ENCODE peak calls at places on chromosomes 6 and 20, in ten cellular contexts. J is astrocyte; L is CD8-positive, alpha-beta T cell; Y is ascending aorta; D is HL-60; M is left ventricle myocardium inferior; T is fibroblast of the aortic adventitia; N is choroid plexus epithelial cell; W is psoas muscle; F is K562. R is an unnamed sample.

GRCh38 chr6:31708224-31708623 is 1.6 kb downstream of the LY6G6F start:
- DNase-seq in J (no peak), L (no peak), Y (no peak), D (no peak), M (no peak), T (no peak), N (no peak), W (no peak), F (no peak), R (no peak)

GRCh38 chr6:37451411-37452273 is 18.6 kb downstream of the CMTR1 start:
- DNase-seq in J (no peak), L (no peak), Y (no peak), D (no peak), M (no peak), T (peak; percentile 68), N (no peak), W (no peak), F (no peak), R (peak; percentile 13)

GRCh38 chr20:37986063-37986858 is 47.0 kb downstream of the TTI1 start:
- DNase-seq in J (no peak), L (no peak), Y (no peak), D (no peak), M (no peak), T (peak; percentile 39), N (no peak), W (no peak), F (no peak), R (no peak)

GRCh38 chr6:113596907-113597583 is 260.1 kb upstream of the MARCKS start:
- DNase-seq in J (peak; percentile 61), L (no peak), Y (no peak), D (peak; percentile 36), M (no peak), T (peak; percentile 46), N (peak; percentile 88), W (no peak), F (no peak), R (peak; percentile 82)

GRCh38 chr20:63009988-63010769 is 3.4 kb upstream of the BHLHE23 start:
- DNase-seq in J (peak; percentile 7), L (peak; percentile 74), Y (no peak), D (peak; percentile 4), M (no peak), T (peak; percentile 4), N (peak; percentile 11), W (no peak), F (peak; percentile 36), R (peak; percentile 16)

GRCh38 chr20:52601295-52601971 is 370.7 kb upstream of the TSHZ2 start:
- DNase-seq in J (no peak), L (no peak), Y (no peak), D (no peak), M (no peak), T (no peak), N (no peak), W (no peak), F (no peak), R (peak; percentile 88)

GRCh38 chr6:125939796-125940195 is 16.8 kb upstream of the HINT3 start:
- DNase-seq in J (no peak), L (no peak), Y (no peak), D (no peak), M (no peak), T (no peak), N (no peak), W (no peak), F (no peak), R (no peak)

GRCh38 chr20:38127011-38127621 is 38.0 kb downstream of the TGM2 start:
- DNase-seq in J (peak; percentile 89), L (no peak), Y (no peak), D (no peak), M (no peak), T (peak; percentile 82), N (peak; percentile 78), W (peak; percentile 58), F (peak; percentile 86), R (peak; percentile 71)

GRCh38 chr6:128005009-128005408 is 104.2 kb upstream of the THEMIS start:
- DNase-seq in J (peak; percentile 6), L (no peak), Y (no peak), D (no peak), M (no peak), T (peak; percentile 9), N (peak; percentile 39), W (no peak), F (no peak), R (peak; percentile 28)

GRCh38 chr20:626579-626978 is 16.5 kb upstream of the TCF15 start:
- DNase-seq in J (no peak), L (no peak), Y (no peak), D (no peak), M (no peak), T (no peak), N (no peak), W (no peak), F (no peak), R (no peak)

GRCh38 chr6:100712997-100713396 is 168.1 kb downstream of the ASCC3 start:
- DNase-seq in J (no peak), L (no peak), Y (no peak), D (no peak), M (no peak), T (no peak), N (no peak), W (no peak), F (no peak), R (no peak)

GRCh38 chr6:6332240-6332639 is 11.8 kb upstream of the F13A1 start:
- DNase-seq in J (no peak), L (no peak), Y (no peak), D (peak; percentile 69), M (no peak), T (no peak), N (no peak), W (no peak), F (no peak), R (no peak)

GRCh38 chr20:33914871-33915270 is 78.8 kb upstream of the RALY start:
- DNase-seq in J (peak; percentile 92), L (peak; percentile 63), Y (no peak), D (no peak), M (no peak), T (peak; percentile 45), N (peak; percentile 92), W (no peak), F (no peak), R (peak; percentile 56)

GRCh38 chr20:20448891-20449290 is 81.0 kb downstream of the INSM1 start:
- DNase-seq in J (no peak), L (no peak), Y (no peak), D (no peak), M (no peak), T (no peak), N (no peak), W (no peak), F (no peak), R (no peak)

GRCh38 chr20:50491926-50492634 is 18.1 kb upstream of the PTPN1 start:
- DNase-seq in J (peak; percentile 80), L (no peak), Y (no peak), D (no peak), M (no peak), T (peak; percentile 81), N (peak; percentile 88), W (no peak), F (no peak), R (peak; percentile 65)

GRCh38 chr6:107800564-107801164 is 23.4 kb downstream of the SCML4 start:
- DNase-seq in J (no peak), L (no peak), Y (no peak), D (no peak), M (no peak), T (peak; percentile 11), N (peak; percentile 41), W (no peak), F (no peak), R (no peak)
- TF ChIP-seq CTCF in J (peak; percentile 4), L (peak; percentile 40), Y (no peak), D (no peak), M (no peak), T (peak; percentile 26), N (peak; percentile 46), W (no peak), F (no peak), R (peak; percentile 38)

DNA sequence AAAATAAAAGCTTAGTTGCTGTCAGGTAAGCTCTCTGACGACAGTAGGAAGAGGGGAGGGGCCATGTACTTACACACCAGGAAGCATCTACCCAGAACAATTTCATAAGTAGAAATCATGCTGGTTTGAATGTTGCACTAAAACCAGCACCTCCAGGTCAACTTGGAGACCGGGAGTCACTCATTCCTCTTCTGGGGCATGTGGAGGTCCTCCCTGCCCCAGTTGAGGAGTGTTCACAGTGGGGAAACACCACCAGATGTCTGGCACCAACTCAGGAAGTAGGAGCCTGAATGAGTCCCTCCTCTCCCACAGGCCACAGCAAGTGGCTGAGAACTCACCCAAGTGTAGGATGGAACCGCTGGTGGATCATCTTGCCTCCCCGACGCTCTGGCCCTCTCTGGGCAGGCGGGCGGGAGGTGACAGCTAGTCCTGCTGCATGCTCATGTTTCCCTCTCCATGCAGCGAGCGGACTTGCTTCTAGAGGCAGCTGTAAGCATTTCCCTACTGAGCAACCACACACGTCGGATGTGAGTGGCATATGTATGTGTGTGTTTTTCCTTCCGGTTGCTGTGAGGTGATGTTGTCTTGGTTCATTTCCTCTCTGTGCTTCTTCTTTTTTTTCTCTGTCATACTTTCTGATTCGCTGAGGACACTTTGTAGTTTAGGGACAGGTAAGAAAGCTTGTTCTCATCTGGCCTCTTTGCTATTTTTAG is 149.5 kb upstream of the NEDD9 start:
- DNase-seq in J (no peak), L (peak; percentile 79), Y (no peak), D (peak; percentile 89), M (no peak), T (no peak), N (no peak), W (no peak), F (no peak), R (no peak)
- H3K4me3 ChIP-seq in J (no peak overlapping the region), L (peak overlapping the region; percentile 66), Y (peak overlapping the region; percentile 15), D (peak overlapping the region; percentile 56), M (peak overlapping the region; percentile 23), T (no peak overlapping the region), N (no peak overlapping the region), W (no peak overlapping the region), F (no peak overlapping the region), R (no peak overlapping the region)

DNA sequence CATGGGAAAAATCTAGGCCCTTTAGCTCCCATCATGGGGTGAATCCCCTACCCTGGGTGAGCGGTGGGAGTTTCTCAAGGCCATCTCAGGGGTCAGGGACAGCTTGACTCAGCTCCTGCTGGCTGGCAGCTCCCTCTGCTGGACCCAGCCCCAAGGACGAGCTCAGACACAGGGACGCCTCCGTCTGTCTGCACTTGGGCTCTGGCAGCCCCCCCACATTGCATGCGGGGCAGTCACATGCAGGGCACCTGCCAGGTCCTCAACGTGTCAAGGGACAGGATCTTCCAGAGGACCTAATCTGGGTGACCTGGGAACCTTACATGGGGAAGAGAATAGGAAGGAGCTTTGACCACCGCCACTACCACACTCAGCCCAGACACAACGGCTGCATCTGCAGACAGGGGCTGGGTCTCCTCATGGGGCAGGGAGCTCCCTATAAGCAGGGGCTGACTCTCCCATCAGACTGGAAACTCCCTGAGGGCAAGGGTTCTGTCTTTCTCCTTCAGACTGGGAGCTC is 173.4 kb downstream of the MRPL14 start:
- DNase-seq in J (no peak), L (peak; percentile 47), Y (no peak), D (no peak), M (peak; percentile 73), T (no peak), N (peak; percentile 38), W (peak; percentile 89), F (peak; percentile 60), R (peak; percentile 30)
- TF ChIP-seq CTCF in J (no peak), L (no peak), Y (no peak), D (no peak), M (peak; percentile 57), T (peak; percentile 36), N (peak; percentile 68), W (peak; percentile 42), F (peak; percentile 63), R (peak; percentile 30)

DNA sequence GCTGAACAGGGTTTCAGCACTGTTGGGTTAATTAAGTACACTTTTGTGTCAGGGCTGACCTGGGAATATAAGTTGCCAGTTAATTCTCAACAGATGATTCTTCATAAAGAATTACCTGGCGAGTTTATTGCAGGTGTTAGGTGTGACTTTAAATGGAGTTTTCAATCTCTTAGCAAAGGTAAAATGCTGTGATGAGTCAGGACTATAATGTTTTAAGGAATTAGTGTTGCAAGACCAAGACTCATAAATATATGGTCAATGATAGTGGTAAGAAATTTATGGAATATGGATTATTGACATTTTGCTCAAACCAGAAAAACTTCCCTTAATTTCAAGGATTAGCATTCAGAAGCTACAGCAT is 50.0 kb upstream of the PLCG1 start:
- DNase-seq in J (no peak), L (no peak), Y (no peak), D (no peak), M (no peak), T (no peak), N (no peak), W (no peak), F (no peak), R (no peak)
- H3K4me3 ChIP-seq in J (no peak overlapping the region), L (no peak overlapping the region), Y (no peak overlapping the region), D (no peak overlapping the region), M (no peak overlapping the region), T (no peak overlapping the region), N (no peak overlapping the region), W (no peak overlapping the region), F (no peak overlapping the region), R (no peak overlapping the region)

R was measured in fibroblast of mammary gland.